ENCODE peak calls at places on chromosome 4, in eight cellular contexts. T, V, P, L, S, Q, D and Y are unnamed samples.

GRCh38 chr4:176435891-176436499 is 116.2 kb downstream of the SPCS3 start:
- DNase-seq in V (no peak), Q (no peak), T (no peak), P (peak), L (no peak), S (peak), D (no peak), Y (no peak)

GRCh38 chr4:40736910-40737309 is 12.8 kb upstream of the NSUN7 start:
- DNase-seq in Q (no peak), P (peak), L (no peak), D (no peak), V (peak), S (peak), T (peak), Y (no peak)

GRCh38 chr4:36794716-36795115 is 449.8 kb upstream of the NWD2 start:
- DNase-seq in L (no peak), T (no peak), D (no peak), V (no peak), S (no peak), Q (no peak), P (no peak), Y (no peak)

GRCh38 chr4:91502365-91502764 is 801.4 kb upstream of the GRID2 start:
- DNase-seq in T (no peak), L (no peak), Q (no peak), D (no peak), S (peak), P (peak), V (no peak), Y (no peak)

GRCh38 chr4:1534076-1534872 is 128.0 kb upstream of the NKX1-1 start:
- DNase-seq in D (no peak), L (peak), S (no peak), Q (no peak), T (no peak), V (no peak), P (no peak), Y (no peak)

GRCh38 chr4:189033801-189034347 is 894.6 kb downstream of the TRIML1 start:
- DNase-seq in D (no peak), V (no peak), S (no peak), Q (no peak), P (no peak), L (no peak), T (no peak), Y (no peak)

GRCh38 chr4:4766570-4766969 is 92.9 kb upstream of the MSX1 start:
- DNase-seq in P (peak), V (no peak), T (no peak), D (no peak), L (no peak), Q (no peak), S (peak), Y (no peak)

GRCh38 chr4:20462426-20463175 is 210.9 kb downstream of the SLIT2 start:
- DNase-seq in L (no peak), T (no peak), S (peak), V (no peak), P (peak), D (no peak), Q (no peak), Y (no peak)

GRCh38 chr4:145436793-145437192 is 44.9 kb upstream of the SMAD1 start:
- DNase-seq in L (no peak), S (no peak), D (no peak), T (no peak), Q (no peak), P (no peak), V (no peak), Y (no peak)

GRCh38 chr4:147518086-147518485 is 37.2 kb downstream of the EDNRA start:
- DNase-seq in Q (no peak), L (no peak), T (no peak), V (no peak), D (no peak), P (no peak), S (no peak), Y (no peak)

GRCh38 chr4:89306486-89307184 is 965 bp downstream of the GPRIN3 start:
- DNase-seq in Q (no peak), S (no peak), P (no peak), V (peak), D (no peak), T (no peak), L (no peak), Y (no peak)

GRCh38 chr4:51849430-51849829 is 6.5 kb downstream of the DCUN1D4 start:
- DNase-seq in V (no peak), S (no peak), L (no peak), T (no peak), Q (no peak), P (no peak), D (no peak), Y (no peak)

GRCh38 chr4:145808021-145808650 is 128.2 kb downstream of the C4orf51 start:
- DNase-seq in Q (no peak), V (no peak), D (no peak), P (peak), L (no peak), T (no peak), S (peak), Y (no peak)

GRCh38 chr4:64158648-64159326 is 250.5 kb downstream of the TECRL start:
- DNase-seq in V (peak), P (peak), S (peak), T (no peak), Q (no peak), D (peak), L (no peak), Y (no peak)

GRCh38 chr4:109702950-109703663 is at the start of gene CASP6:
- DNase-seq in S (peak), Q (peak), P (peak), T (peak), V (peak), L (peak), D (peak), Y (peak)

GRCh38 chr4:92600638-92601037 is 296.9 kb downstream of the GRID2 start:
- DNase-seq in P (no peak), Q (no peak), D (no peak), V (no peak), S (no peak), T (no peak), L (no peak), Y (no peak)

GRCh38 chr4:154014401-154015105 is 225.7 kb upstream of the SFRP2 start:
- DNase-seq in T (no peak), Q (no peak), D (no peak), P (no peak), L (no peak), S (peak), V (no peak), Y (no peak)

GRCh38 chr4:141999446-142000143 is 363.2 kb downstream of the IL15 start:
- DNase-seq in D (no peak), T (no peak), S (no peak), Q (no peak), P (no peak), V (no peak), L (no peak), Y (no peak)

GRCh38 chr4:153207561-153207960 is 3.3 kb downstream of the TRIM2 start:
- DNase-seq in T (no peak), P (peak), S (peak), D (no peak), L (no peak), Q (no peak), V (peak), Y (no peak)

GRCh38 chr4:8872402-8873291 is 1.0 kb upstream of the HMX1 start:
- DNase-seq in T (no peak), S (no peak), P (no peak), D (no peak), V (no peak), Q (no peak), L (no peak), Y (no peak)

GRCh38 chr4:163353054-163353453 is 9.4 kb downstream of the NPY5R start:
- DNase-seq in L (no peak), D (no peak), S (no peak), T (no peak), P (peak), V (no peak), Q (no peak), Y (no peak)

GRCh38 chr4:4456816-4457578 is 70.1 kb downstream of the NSG1 start:
- DNase-seq in V (no peak), Q (no peak), D (no peak), L (no peak), P (no peak), S (peak), T (no peak), Y (no peak)

GRCh38 chr4:146415829-146416228 is 105.9 kb downstream of the SLC10A7 start:
- DNase-seq in S (no peak), V (no peak), P (no peak), D (no peak), L (no peak), Q (no peak), T (no peak), Y (no peak)

GRCh38 chr4:100843897-100844296 is 326.1 kb upstream of the EMCN start:
- DNase-seq in S (no peak), V (no peak), Q (no peak), L (no peak), P (no peak), T (no peak), D (no peak), Y (no peak)

GRCh38 chr4:185868983-185869938 is 57.3 kb upstream of the SORBS2 start:
- DNase-seq in L (no peak), P (no peak), D (no peak), T (no peak), V (no peak), S (no peak), Q (no peak), Y (no peak)

GRCh38 chr4:176277162-176277904 is 8.3 kb upstream of the ASB5 start:
- DNase-seq in T (peak), D (no peak), S (peak), V (peak), L (no peak), Q (no peak), P (peak), Y (no peak)

GRCh38 chr4:186685744-186686143 is 37.9 kb downstream of the FAT1 start:
- DNase-seq in P (peak), V (no peak), Q (no peak), L (no peak), S (peak), T (no peak), D (no peak), Y (no peak)

GRCh38 chr4:76430519-76431388 is 4.3 kb upstream of the SHROOM3 start:
- DNase-seq in T (no peak), S (peak), D (peak), V (peak), Q (no peak), L (no peak), P (peak), Y (no peak)

GRCh38 chr4:176875441-176875930 is 82.8 kb upstream of the VEGFC start:
- DNase-seq in V (no peak), D (no peak), P (no peak), T (no peak), S (no peak), Q (no peak), L (no peak), Y (no peak)

GRCh38 chr4:78937837-78938236 is 1.4 kb downstream of the PAQR3 start:
- DNase-seq in V (no peak), Q (no peak), P (no peak), S (no peak), L (no peak), T (no peak), D (no peak), Y (no peak)

GRCh38 chr4:171676555-171677215 is 136.5 kb upstream of the GALNTL6 start:
- DNase-seq in V (no peak), P (no peak), S (no peak), L (no peak), D (no peak), Q (no peak), T (no peak), Y (no peak)

GRCh38 chr4:169133932-169134331 is 123.9 kb upstream of the CBR4 start:
- DNase-seq in Q (no peak), P (no peak), L (no peak), T (no peak), V (no peak), D (no peak), S (no peak), Y (no peak)

GRCh38 chr4:36823199-36823967 is 421.2 kb upstream of the NWD2 start:
- DNase-seq in Q (no peak), D (no peak), S (no peak), V (no peak), P (no peak), L (no peak), T (no peak), Y (no peak)

GRCh38 chr4:3112979-3113469 is 38.5 kb downstream of the HTT start:
- DNase-seq in S (no peak), L (no peak), V (no peak), D (no peak), P (peak), T (no peak), Q (no peak), Y (no peak)

GRCh38 chr4:123127218-123127617 is 204.8 kb upstream of the NUDT6 start:
- DNase-seq in L (no peak), P (peak), S (peak), Q (no peak), V (peak), T (no peak), D (no peak), Y (no peak)

GRCh38 chr4:36183232-36183631 is 61.1 kb downstream of the ARAP2 start:
- DNase-seq in T (no peak), D (no peak), V (no peak), Q (no peak), P (no peak), L (no peak), S (no peak), Y (no peak)

GRCh38 chr4:93368968-93369367 is 459.6 kb upstream of the ATOH1 start:
- DNase-seq in V (no peak), D (no peak), Q (no peak), L (no peak), T (no peak), P (no peak), S (no peak), Y (no peak)

GRCh38 chr4:48228887-48229462 is 40.7 kb downstream of the TEC start:
- DNase-seq in S (no peak), D (no peak), P (no peak), T (no peak), L (no peak), Q (no peak), V (no peak), Y (no peak)

GRCh38 chr4:48296330-48296729 is 26.7 kb upstream of the TEC start:
- DNase-seq in V (no peak), S (peak), D (no peak), P (no peak), Q (no peak), T (no peak), L (no peak), Y (no peak)

GRCh38 chr4:2135083-2135482 is 76.0 kb downstream of the NAT8L start:
- DNase-seq in T (no peak), V (peak), S (peak), P (peak), D (no peak), Q (no peak), L (no peak), Y (no peak)